ENCODE peak calls at places on chromosomes 5 and 9, in eight cellular contexts. A is nucleus accumbens; L is M059J; H is retina; K is adipocyte; Y is activated CD4-positive, alpha-beta memory T cell treated with anti-CD3 and anti-CD28 coated beads, Interleukin-2, amount 10 ng/mL, durations not matched to agents 7 days and 5 days; I is SK-MEL-5; V is G401. U is an unnamed sample.

GRCh38 chr5:74392698-74393431 is 247.7 kb downstream of the ENC1 start:
- DNase-seq in A (no peak), L (peak), H (no peak), K (peak), Y (no peak), I (peak), V (no peak), U (no peak)

GRCh38 chr5:140565780-140566095 is 1.1 kb downstream of the SLC35A4 start:
- DNase-seq in A (no peak), L (no peak), H (no peak), K (peak), Y (no peak), I (no peak), V (no peak), U (no peak)

GRCh38 chr5:173712609-173713176 is 96.2 kb upstream of the BOD1 start:
- DNase-seq in A (no peak), L (no peak), H (no peak), K (no peak), Y (no peak), I (no peak), V (no peak), U (no peak)

GRCh38 chr5:175052351-175052750 is 328.0 kb downstream of the MSX2 start:
- DNase-seq in A (no peak), L (no peak), H (no peak), K (no peak), Y (no peak), I (no peak), V (no peak), U (no peak)

GRCh38 chr5:135223404-135223803 is 175.6 kb downstream of the MACROH2A1 start:
- DNase-seq in A (no peak), L (no peak), H (no peak), K (no peak), Y (no peak), I (no peak), V (no peak), U (no peak)

GRCh38 chr9:131522257-131523085 is 8.6 kb downstream of the UCK1 start:
- DNase-seq in A (no peak), L (no peak), H (no peak), K (no peak), Y (no peak), I (no peak), V (no peak), U (no peak)

GRCh38 chr5:1724822-1725602 is 74.6 kb downstream of the MRPL36 start:
- DNase-seq in A (no peak), L (no peak), H (peak), K (no peak), Y (peak), I (no peak), V (no peak), U (no peak)

GRCh38 chr5:80174790-80175189 is 81.1 kb downstream of the SERINC5 start:
- DNase-seq in A (no peak), L (no peak), H (no peak), K (no peak), Y (no peak), I (no peak), V (no peak), U (no peak)

GRCh38 chr5:1104327-1105006 is 7.4 kb downstream of the SLC12A7 start:
- DNase-seq in A (no peak), L (no peak), H (no peak), K (no peak), Y (peak), I (no peak), V (no peak), U (no peak)

GRCh38 chr9:89802809-89803355 is 198.1 kb downstream of the GADD45G start:
- DNase-seq in A (peak), L (peak), H (no peak), K (no peak), Y (no peak), I (peak), V (no peak), U (no peak)

GRCh38 chr9:69180670-69181069 is 6.6 kb downstream of the TJP2 start:
- DNase-seq in A (no peak), L (peak), H (no peak), K (peak), Y (peak), I (no peak), V (no peak), U (peak)

GRCh38 chr9:32581512-32582143 is 8.7 kb upstream of the NDUFB6 start:
- DNase-seq in A (no peak), L (peak), H (peak), K (peak), Y (peak), I (peak), V (peak), U (no peak)

GRCh38 chr9:86126998-86127972 is 27.9 kb upstream of the GOLM1 start:
- DNase-seq in A (peak), L (peak), H (peak), K (peak), Y (no peak), I (peak), V (peak), U (peak)

GRCh38 chr9:136853596-136854112 is 1.5 kb downstream of the MAMDC4 start:
- DNase-seq in A (no peak), L (no peak), H (no peak), K (no peak), Y (no peak), I (no peak), V (no peak), U (no peak)

GRCh38 chr5:14936588-14936987 is 65.0 kb upstream of the ANKH start:
- DNase-seq in A (no peak), L (no peak), H (no peak), K (no peak), Y (no peak), I (no peak), V (no peak), U (no peak)

GRCh38 chr5:157180374-157181264 is at the start of gene ITK:
- DNase-seq in A (no peak), L (no peak), H (no peak), K (no peak), Y (peak), I (no peak), V (no peak), U (no peak)

GRCh38 chr5:111545031-111545430 is 32.7 kb upstream of the STARD4 start:
- DNase-seq in A (no peak), L (no peak), H (no peak), K (no peak), Y (no peak), I (no peak), V (no peak), U (no peak)

GRCh38 chr5:10455273-10455670 is 13.6 kb downstream of the ROPN1L start:
- DNase-seq in A (no peak), L (no peak), H (no peak), K (no peak), Y (no peak), I (no peak), V (no peak), U (no peak)

GRCh38 chr9:86821011-86821845 is 126.1 kb downstream of the GAS1 start:
- DNase-seq in A (no peak), L (no peak), H (peak), K (peak), Y (no peak), I (no peak), V (no peak), U (no peak)

U was measured in COLO829.